ENCODE peak calls at places on chromosome 21, in ten cellular contexts. R is uterus, Z is heart left ventricle, L is transverse colon, A is breast epithelium, U is adrenal gland, V is body of pancreas, T is IMR-90, D is sigmoid colon, P is vagina. E is an unnamed sample.

GRCh38 chr21:19607983-19608668 is 1204.5 kb upstream of the TMPRSS15 start:
- DNase-seq in U (no peak), T (no peak), A (no peak), Z (no peak), V (peak; percentile 61), L (no peak), P (no peak), D (no peak), R (no peak), E (no peak)

GRCh38 chr21:27480841-27481261 is 514.0 kb upstream of the ADAMTS5 start:
- DNase-seq in U (no peak), V (no peak), Z (no peak), D (no peak), A (peak; percentile 32), P (no peak), T (peak; percentile 64), R (no peak), L (no peak), E (no peak)

GRCh38 chr21:29504751-29505321 is 206.1 kb downstream of the BACH1 start:
- DNase-seq in L (no peak), P (no peak), R (no peak), D (no peak), V (no peak), T (peak; percentile 72), Z (no peak), A (no peak), U (no peak), E (no peak)

GRCh38 chr21:37074195-37074510 is 1.1 kb downstream of the TTC3 start:
- DNase-seq in A (no peak), R (no peak), V (no peak), L (no peak), U (no peak), Z (no peak), P (no peak), T (no peak), D (no peak), E (no peak)

GRCh38 chr21:40562603-40563002 is 284.4 kb downstream of the DSCAM start:
- DNase-seq in D (no peak), R (no peak), T (no peak), L (no peak), Z (no peak), P (no peak), U (no peak), A (no peak), V (no peak), E (no peak)

GRCh38 chr21:19120591-19120990 is 717.0 kb upstream of the TMPRSS15 start:
- DNase-seq in R (no peak), Z (no peak), T (no peak), A (no peak), U (no peak), V (no peak), P (no peak), L (no peak), D (no peak), E (no peak)

GRCh38 chr21:45515241-45516061 is 26.8 kb downstream of the SLC19A1 start:
- DNase-seq in Z (peak; percentile 64), P (no peak), R (no peak), A (no peak), T (no peak), V (no peak), L (no peak), U (no peak), D (peak; percentile 50), E (no peak)

GRCh38 chr21:37631319-37632117 is 264.9 kb downstream of the DYRK1A start:
- DNase-seq in L (no peak), Z (no peak), R (no peak), T (no peak), A (peak; percentile 64), V (peak; percentile 74), U (no peak), D (no peak), P (no peak), E (no peak)

GRCh38 chr21:44324106-44324853 is 14.9 kb downstream of the CFAP410 start:
- DNase-seq in D (no peak), V (no peak), T (no peak), U (no peak), L (no peak), P (no peak), Z (no peak), R (no peak), A (no peak), E (no peak)

DNA sequence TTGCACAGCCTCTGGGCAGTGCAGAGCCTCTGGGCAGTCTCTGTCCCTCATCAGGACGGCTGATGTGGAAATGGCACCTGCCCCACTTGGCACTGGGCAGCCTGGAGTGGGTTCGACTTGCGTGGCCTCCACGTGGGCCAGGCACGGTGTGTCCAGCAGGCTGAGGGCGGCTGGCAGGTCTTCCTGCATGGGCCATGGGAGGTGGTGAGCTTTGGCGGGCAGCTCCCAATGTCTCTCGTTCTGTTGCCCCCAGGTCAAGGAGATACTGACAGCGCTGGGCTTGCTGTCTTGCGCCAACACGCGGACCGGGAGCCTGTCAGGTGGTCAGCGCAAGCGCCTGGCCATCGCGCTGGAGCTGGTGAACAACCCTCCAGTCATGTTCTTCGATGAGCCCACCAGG is 33.2 kb downstream of the TFF3 start:
- DNase-seq in R (no peak), U (no peak), T (no peak), A (no peak), D (no peak), V (no peak), L (no peak), P (no peak), Z (no peak), E (no peak)
- TF ChIP-seq POLR2A in R (no peak), U (no peak), T (no peak), A (no peak), D (no peak), V (no peak), L (no peak), P (no peak), Z (no peak), E (no peak)

DNA sequence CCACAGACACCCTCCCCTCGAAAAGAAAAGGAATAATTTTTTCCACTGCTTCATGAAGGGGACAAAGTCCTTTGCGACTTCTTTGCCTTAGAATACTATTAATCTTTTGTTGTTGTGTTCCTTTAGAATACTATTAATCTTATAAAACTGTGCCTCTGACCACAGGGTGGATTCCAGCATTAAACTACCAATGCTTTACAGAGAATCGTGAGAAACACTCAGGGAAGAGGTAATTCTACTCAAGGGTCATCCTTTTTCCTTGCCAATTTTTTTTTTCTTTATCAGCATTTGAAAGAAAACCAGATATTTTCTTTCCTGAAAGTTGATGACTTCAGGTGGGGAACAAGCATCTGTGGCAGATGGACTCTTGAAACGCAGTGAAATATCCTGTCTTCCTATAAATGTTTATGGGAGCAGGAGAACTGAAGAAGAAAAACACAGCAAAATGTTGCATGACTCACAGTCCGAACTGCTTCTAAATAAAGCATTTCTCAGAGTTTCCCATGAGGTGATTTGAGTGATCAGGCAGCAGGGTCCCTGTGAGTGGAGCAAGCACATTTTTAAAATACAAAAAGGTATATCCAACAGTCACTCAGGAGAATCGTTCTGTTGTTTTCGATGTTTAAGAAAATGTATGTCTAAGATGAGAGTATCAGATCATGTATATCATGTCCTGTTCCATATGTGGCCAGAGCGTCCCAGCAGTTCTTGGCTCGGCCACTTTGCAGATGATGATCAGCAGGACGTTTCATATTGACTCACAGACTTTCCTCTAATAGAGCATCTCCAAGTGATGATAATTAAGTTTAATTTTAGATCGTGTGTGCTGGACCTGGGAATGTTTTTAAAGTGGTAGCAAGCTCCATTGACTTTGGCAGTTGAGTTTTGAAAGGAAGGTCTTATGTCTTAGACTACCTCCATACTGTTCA is 154.3 kb upstream of the RUNX1 start:
- DNase-seq in L (no peak), V (no peak), T (peak; percentile 93), Z (no peak), D (no peak), A (no peak), U (no peak), R (no peak), P (no peak), E (no peak)
- H3K4me1 ChIP-seq in L (peaks cover 14% of the 10 kb centered on the region), V (peaks cover 13% of the 10 kb centered on the region), T (peaks cover 34% of the 10 kb centered on the region), Z (peaks cover 60% of the 10 kb centered on the region), D (peaks cover 39% of the 10 kb centered on the region), A (no peaks in the 10 kb centered on the region), U (no peaks in the 10 kb centered on the region), R (peaks cover 4% of the 10 kb centered on the region), P (peaks cover 26% of the 10 kb centered on the region), E (peaks cover 10% of the 10 kb centered on the region)

GRCh38 chr21:23694396-23694795 is 1912.9 kb downstream of the MRPL39 start:
- DNase-seq in A (no peak), V (no peak), U (no peak), Z (no peak), P (no peak), T (no peak), D (no peak), L (no peak), R (no peak), E (no peak)
- TF ChIP-seq CTCF in A (no peak), V (no peak), U (no peak), Z (no peak), P (no peak), T (no peak), D (no peak), L (no peak), R (no peak), E (no peak)

GRCh38 chr21:41564871-41565281 is 56.9 kb upstream of the TMPRSS2 start:
- DNase-seq in P (no peak), U (no peak), R (no peak), L (peak; percentile 72), Z (no peak), T (no peak), V (peak; percentile 65), A (no peak), D (no peak), E (no peak)

GRCh38 chr21:41565550-41565949 is 57.6 kb upstream of the TMPRSS2 start:
- DNase-seq in A (no peak), Z (no peak), R (no peak), P (peak; percentile 44), V (no peak), L (peak; percentile 67), D (no peak), T (no peak), U (no peak), E (no peak)

GRCh38 chr21:41567901-41568510 is 60.0 kb upstream of the TMPRSS2 start:
- DNase-seq in Z (no peak), A (no peak), P (peak; percentile 64), U (no peak), T (no peak), D (no peak), R (no peak), V (no peak), L (no peak), E (no peak)

GRCh38 chr21:41568606-41569385 is 60.8 kb upstream of the TMPRSS2 start:
- DNase-seq in R (no peak), L (no peak), T (no peak), D (no peak), U (no peak), A (no peak), V (no peak), Z (no peak), P (peak; percentile 77), E (no peak)

GRCh38 chr21:41566500-41567014 is 58.6 kb upstream of the TMPRSS2 start:
- DNase-seq in V (no peak), Z (no peak), A (no peak), T (no peak), P (peak; percentile 52), U (no peak), D (no peak), L (peak; percentile 78), R (no peak), E (no peak)
- TF ChIP-seq POLR2A in V (no peak), Z (no peak), A (no peak), T (no peak), P (no peak), U (no peak), D (no peak), L (peak; percentile 54), R (no peak), E (no peak)